ENCODE peak calls at places on chromosomes 16 and 17, in four cellular contexts. I is body of pancreas, Z is cardiac muscle cell, P is heart right ventricle. J is an unnamed sample.

GRCh38 chr17:38852771-38853291 is 690 bp downstream of the RPL23 start:
- DNase-seq in I (no peak), Z (no peak), P (no peak), J (no peak)

GRCh38 chr17:38611070-38611786 is 5.5 kb upstream of the SRCIN1 start:
- DNase-seq in I (no peak), Z (no peak), P (no peak), J (no peak)

GRCh38 chr16:85436636-85437160 is 176.4 kb upstream of the GSE1 start:
- DNase-seq in I (peak; percentile 83), Z (no peak), P (no peak), J (no peak)

GRCh38 chr17:81959362-81960129 is 1.4 kb downstream of the NOTUM start:
- DNase-seq in I (peak; percentile 74), Z (peak; percentile 74), P (peak; percentile 48), J (peak; percentile 71)

GRCh38 chr16:85936761-85937343 is 37.9 kb downstream of the IRF8 start:
- DNase-seq in I (no peak), Z (peak; percentile 41), P (no peak), J (no peak)

GRCh38 chr17:4599505-4600281 is 15.4 kb downstream of the SMTNL2 start:
- DNase-seq in I (no peak), Z (peak; percentile 57), P (no peak), J (no peak)

GRCh38 chr17:18974407-18975149 is 22.6 kb downstream of the SLC5A10 start:
- DNase-seq in I (no peak), Z (no peak), P (no peak), J (no peak)

GRCh38 chr16:89027281-89027680 is 50.3 kb upstream of the CBFA2T3 start:
- DNase-seq in I (no peak), Z (no peak), P (no peak), J (no peak)

GRCh38 chr16:50733468-50733867 is 8.4 kb upstream of the CYLD start:
- DNase-seq in I (no peak), Z (no peak), P (no peak), J (no peak)

GRCh38 chr16:68090109-68090508 is 4.9 kb downstream of the NFATC3 start:
- DNase-seq in I (no peak), Z (no peak), P (no peak), J (no peak)

GRCh38 chr16:4214215-4214621 is 27.7 kb downstream of the SRL start:
- DNase-seq in I (no peak), Z (no peak), P (no peak), J (no peak)

GRCh38 chr17:18143044-18143936 is 34.7 kb downstream of the MYO15A start:
- DNase-seq in I (no peak), Z (peak; percentile 41), P (no peak), J (no peak)

GRCh38 chr17:27353469-27354050 is 59.6 kb downstream of the WSB1 start:
- DNase-seq in I (peak; percentile 96), Z (peak; percentile 90), P (peak; percentile 96), J (peak; percentile 92)

GRCh38 chr17:27354491-27355081 is 60.7 kb downstream of the WSB1 start:
- DNase-seq in I (peak; percentile 33), Z (no peak), P (no peak), J (no peak)

GRCh38 chr17:27355419-27355818 is 61.5 kb downstream of the WSB1 start:
- DNase-seq in I (no peak), Z (no peak), P (no peak), J (no peak)

GRCh38 chr17:27352481-27353460 is 58.9 kb downstream of the WSB1 start:
- DNase-seq in I (no peak), Z (no peak), P (peak; percentile 46), J (no peak)

DNA sequence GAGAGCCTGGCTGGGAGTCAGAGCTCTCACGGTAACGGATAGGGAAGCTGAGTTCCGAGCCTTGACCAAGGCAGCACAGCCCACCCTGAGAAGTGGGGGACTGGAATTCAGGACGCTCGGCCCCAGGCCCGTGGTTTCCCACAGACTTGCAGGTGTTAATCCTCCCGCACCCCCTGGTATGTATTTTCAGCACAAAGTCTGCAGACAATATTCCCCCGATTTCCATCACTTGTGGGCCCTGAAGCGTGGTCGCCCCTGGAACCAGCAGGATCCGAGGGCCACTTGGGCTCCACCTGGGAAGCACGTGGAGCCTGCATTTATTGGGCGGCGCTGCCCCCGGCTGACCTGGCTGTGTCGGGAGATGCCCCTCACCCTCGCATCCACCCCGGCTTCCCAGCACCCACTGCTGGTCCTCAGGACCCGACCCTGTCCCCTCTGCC is 60.2 kb downstream of the WSB1 start:
- DNase-seq in I (no peak), Z (no peak), P (no peak), J (no peak)
- TF ChIP-seq CTCF in I (no peak), Z (no peak), P (peak; percentile 39), J (no peak)

GRCh38 chr16:35724551-35724950 is 2265.1 kb downstream of the TP53TG3F start:
- DNase-seq in I (no peak), Z (no peak), P (no peak), J (no peak)
- H3K9me3 ChIP-seq in I (no peaks in the 10 kb centered on the region), Z (no peaks in the 10 kb centered on the region), P (peaks cover 12% of the 10 kb centered on the region), J (peaks cover 11% of the 10 kb centered on the region)

DNA sequence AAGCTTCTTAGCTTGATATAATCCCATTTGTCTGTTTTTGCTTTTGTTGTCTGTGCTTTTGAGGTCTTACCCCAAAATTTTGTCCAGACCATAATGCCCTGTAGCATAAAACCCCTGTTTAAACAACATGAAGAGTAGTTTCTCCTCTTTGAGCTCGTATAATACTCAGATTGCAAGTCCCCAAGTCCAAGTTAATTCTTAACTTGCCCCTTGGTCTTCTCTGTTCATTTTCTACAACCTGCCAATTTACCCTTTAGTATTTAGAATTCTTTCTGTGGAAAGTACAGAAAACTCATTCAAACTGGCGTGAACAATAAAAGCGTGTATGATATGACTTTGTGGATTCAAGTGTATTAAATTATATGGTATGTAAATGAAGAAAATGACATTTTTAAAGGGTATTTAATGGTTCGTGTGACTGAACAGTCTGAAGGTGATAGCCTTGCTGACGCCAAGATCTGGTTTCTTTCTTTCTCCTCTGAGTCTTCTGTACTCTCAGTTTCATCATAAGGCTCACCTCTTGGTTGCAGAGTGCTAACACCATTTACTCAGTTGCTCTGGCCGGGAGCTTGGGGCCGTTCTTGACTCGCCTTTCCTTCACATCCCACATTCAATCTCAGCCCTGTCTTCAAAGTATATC is 185.6 kb downstream of the PRKCA start:
- DNase-seq in I (no peak), Z (no peak), P (no peak), J (no peak)
- TF ChIP-seq CTCF in I (no peak), Z (no peak), P (no peak), J (no peak)

GRCh38 chr16:19659554-19659953 is 58.5 kb downstream of the KNOP1 start:
- DNase-seq in I (no peak), Z (no peak), P (no peak), J (no peak)
- H3K9me3 ChIP-seq in I (no peaks in the 10 kb centered on the region), Z (no peaks in the 10 kb centered on the region), P (no peaks in the 10 kb centered on the region), J (no peaks in the 10 kb centered on the region)

GRCh38 chr17:48542956-48543853 is 1.7 kb downstream of the HOXB2 start:
- DNase-seq in I (no peak), Z (peak; percentile 67), P (peak; percentile 29), J (peak; percentile 76)
- TF ChIP-seq CTCF in I (no peak), Z (no peak), P (no peak), J (no peak)

DNA sequence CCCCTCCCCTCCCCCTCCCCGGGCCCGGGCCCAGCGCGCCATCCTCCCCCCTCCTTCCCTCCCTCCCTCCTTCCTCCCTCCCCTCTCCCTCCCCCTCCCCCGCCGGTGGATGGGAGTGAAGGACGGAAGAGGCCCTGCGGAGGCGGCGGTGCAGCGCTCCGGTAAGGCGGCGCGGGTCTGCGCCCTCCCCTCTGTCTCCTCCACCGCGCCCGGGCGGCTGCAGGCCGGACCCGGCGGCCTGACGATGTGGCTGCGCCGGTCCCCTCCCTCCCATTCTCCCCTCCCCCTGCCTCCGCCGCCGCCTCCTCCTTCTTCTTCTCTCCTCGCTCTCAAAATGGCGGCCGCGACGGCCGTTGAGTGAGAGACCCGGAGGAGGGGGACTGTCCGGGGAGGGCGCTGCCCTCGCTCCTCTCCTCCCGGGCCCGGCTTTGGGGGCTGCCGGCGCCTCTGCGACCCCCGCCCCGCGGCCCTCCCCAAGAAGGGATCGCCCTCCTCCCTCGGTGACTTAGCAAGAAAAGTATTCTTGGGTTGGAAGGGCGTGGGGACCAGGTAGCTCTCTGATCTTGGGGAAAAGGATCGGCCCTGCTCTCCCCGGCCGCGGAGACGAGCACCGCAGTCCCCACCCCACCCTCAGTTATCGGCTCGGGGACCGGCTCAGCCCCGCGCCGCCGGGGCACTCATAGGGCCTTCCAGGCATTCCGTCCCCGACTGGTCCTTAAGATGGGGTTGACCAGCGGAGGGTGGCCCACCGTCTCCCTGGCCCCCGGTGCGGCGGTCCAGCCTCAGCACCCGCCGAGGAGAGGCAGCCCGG is 597 bp downstream of the PAFAH1B1 start:
- DNase-seq in I (peak; percentile 80), Z (peak; percentile 91), P (peak; percentile 84), J (peak; percentile 69)
- H3K9me3 ChIP-seq in I (no peaks in the 10 kb centered on the region), Z (no peaks in the 10 kb centered on the region), P (no peaks in the 10 kb centered on the region), J (no peaks in the 10 kb centered on the region)

J was measured in CD8-positive, alpha-beta T cell.